ENCODE peak calls at places on chromosomes 2 and 18, in six cellular contexts. C is lower lobe of right lung; H is stimulated activated CD4-positive, alpha-beta T cell treated with anti-CD3 and anti-CD28 coated beads, Interleukin-1b, Interleukin-23, amount 100 ng/mL, for 24 hours; F is dorsolateral prefrontal cortex; Y is CD8-positive, alpha-beta T cell; T is NCI-H1105 treated with DMSO at 0.1 percent for 48 hours. N is an unnamed sample.

GRCh38 chr2:43269706-43270105 is 43.3 kb upstream of the ZFP36L2 start:
- DNase-seq in C (no peak), H (no peak), F (no peak), Y (no peak), T (no peak), N (no peak)

GRCh38 chr2:217799553-217800432 is 203.0 kb downstream of the TNS1 start:
- DNase-seq in C (no peak), H (no peak), F (no peak), Y (no peak), T (no peak), N (no peak)

GRCh38 chr18:11322716-11323115 is 173.3 kb upstream of the PIEZO2 start:
- DNase-seq in C (no peak), H (no peak), F (no peak), Y (no peak), T (no peak), N (no peak)

GRCh38 chr2:230131366-230131765 is 62.6 kb upstream of the SLC16A14 start:
- DNase-seq in C (no peak), H (no peak), F (no peak), Y (no peak), T (no peak), N (no peak)

GRCh38 chr18:59885579-59886163 is 14.1 kb upstream of the PMAIP1 start:
- DNase-seq in C (no peak), H (no peak), F (no peak), Y (no peak), T (no peak), N (no peak)

GRCh38 chr2:54770211-54770610 is 46.7 kb downstream of the EML6 start:
- DNase-seq in C (no peak), H (no peak), F (no peak), Y (no peak), T (no peak), N (no peak)

GRCh38 chr2:232658217-232658785 is 24.9 kb downstream of the EFHD1 start:
- DNase-seq in C (no peak), H (no peak), F (no peak), Y (no peak), T (no peak), N (no peak)

GRCh38 chr2:233217892-233218377 is 33.5 kb upstream of the ATG16L1 start:
- DNase-seq in C (no peak), H (no peak), F (no peak), Y (no peak), T (no peak), N (no peak)

GRCh38 chr18:8754995-8755955 is 49.9 kb downstream of the MTCL1 start:
- DNase-seq in C (no peak), H (no peak), F (no peak), Y (peak), T (no peak), N (peak)

GRCh38 chr2:46335966-46336436 is 38.8 kb downstream of the EPAS1 start:
- DNase-seq in C (peak), H (no peak), F (no peak), Y (no peak), T (no peak), N (no peak)

GRCh38 chr2:231934441-231935206 is 8.4 kb upstream of the NPPC start:
- DNase-seq in C (no peak), H (no peak), F (no peak), Y (no peak), T (no peak), N (no peak)

GRCh38 chr2:221555511-221555845 is 16.6 kb downstream of the EPHA4 start:
- DNase-seq in C (no peak), H (no peak), F (no peak), Y (no peak), T (no peak), N (no peak)

GRCh38 chr2:65128297-65129190 is 1.4 kb downstream of the RAB1A start:
- DNase-seq in C (no peak), H (no peak), F (no peak), Y (no peak), T (no peak), N (no peak)

GRCh38 chr18:28127763-28128737 is 48.9 kb downstream of the CDH2 start:
- DNase-seq in C (no peak), H (no peak), F (no peak), Y (no peak), T (no peak), N (no peak)

GRCh38 chr2:9474361-9475117 is at the start of gene IAH1:
- DNase-seq in C (peak), H (peak), F (peak), Y (peak), T (peak), N (peak)